ENCODE peak calls at places on chromosome 12, in five cellular contexts. S is MCF 10A, V is T-helper 1 cell, H is AG09319, J is omental fat pad. P is an unnamed sample.

GRCh38 chr12:76945867-76946266 is 67.0 kb upstream of the CSRP2 start:
- DNase-seq in H (no peak), J (no peak), V (no peak), S (no peak), P (no peak)

GRCh38 chr12:68222336-68222735 is 3.3 kb downstream of the IL26 start:
- DNase-seq in S (peak), J (no peak), V (no peak), H (no peak), P (peak)

GRCh38 chr12:121812320-121812871 is 8.6 kb downstream of the SETD1B start:
- DNase-seq in H (no peak), V (no peak), S (peak), J (no peak), P (no peak)

GRCh38 chr12:1474059-1474537 is 120.3 kb downstream of the FBXL14 start:
- DNase-seq in S (peak), V (no peak), H (peak), J (no peak), P (no peak)

GRCh38 chr12:42213954-42214426 is 24.1 kb downstream of the YAF2 start:
- DNase-seq in S (peak), J (no peak), V (no peak), H (no peak), P (peak)

GRCh38 chr12:123050331-123050809 is 69.9 kb downstream of the ARL6IP4 start:
- DNase-seq in S (peak), V (no peak), J (no peak), H (no peak), P (no peak)

GRCh38 chr12:14327717-14328116 is 37.8 kb upstream of the ATF7IP start:
- DNase-seq in V (no peak), H (peak), S (no peak), J (no peak), P (no peak)

GRCh38 chr12:6165418-6165817 is 34.8 kb upstream of the CD9 start:
- DNase-seq in V (no peak), J (no peak), S (no peak), H (peak), P (no peak)

GRCh38 chr12:24596768-24597388 is 352.0 kb downstream of the BCAT1 start:
- DNase-seq in S (peak), V (no peak), J (no peak), H (peak), P (peak)

GRCh38 chr12:71201136-71201679 is 43.4 kb upstream of the TSPAN8 start:
- DNase-seq in H (no peak), J (no peak), S (no peak), V (no peak), P (peak)